ENCODE peak calls at places on chromosome 18, in nine cellular contexts. A, Y, G, F, K, X, T, V and L are unnamed samples.

GRCh38 chr18:6920099-6920955 is 190.8 kb downstream of the ARHGAP28 start:
- DNase-seq in F (peak), K (peak), T (peak), Y (no peak), X (peak), V (peak), A (peak), G (no peak), L (no peak)

GRCh38 chr18:24373331-24373730 is 24.3 kb downstream of the OSBPL1A start:
- DNase-seq in V (no peak), T (no peak), A (no peak), X (no peak), G (no peak), F (no peak), Y (no peak), K (no peak), L (no peak)

GRCh38 chr18:24176727-24177416 is 38.0 kb downstream of the CABYR start:
- DNase-seq in Y (peak), F (peak), K (peak), G (no peak), T (peak), V (peak), A (peak), X (peak), L (peak)

GRCh38 chr18:41906528-41907256 is 48.3 kb upstream of the PIK3C3 start:
- DNase-seq in V (no peak), X (peak), Y (peak), F (no peak), T (no peak), G (no peak), K (peak), A (peak), L (no peak)

GRCh38 chr18:79598046-79598884 is 81.3 kb upstream of the CTDP1 start:
- DNase-seq in Y (no peak), A (no peak), T (peak), F (no peak), X (no peak), G (peak), K (no peak), V (no peak), L (no peak)

GRCh38 chr18:59715966-59716369 is 18.7 kb upstream of the CCBE1 start:
- DNase-seq in V (no peak), G (no peak), T (no peak), Y (no peak), K (peak), F (no peak), A (peak), X (no peak), L (no peak)

GRCh38 chr18:24009651-24010333 is 4.8 kb upstream of the TTC39C start:
- DNase-seq in V (no peak), A (peak), T (no peak), Y (no peak), X (no peak), K (no peak), F (no peak), G (no peak), L (no peak)

GRCh38 chr18:24230766-24231165 is 91.9 kb downstream of the CABYR start:
- DNase-seq in F (no peak), V (no peak), A (no peak), G (no peak), Y (no peak), T (no peak), X (no peak), K (no peak), L (no peak)

GRCh38 chr18:35118641-35119040 is 77.4 kb downstream of the MAPRE2 start:
- DNase-seq in T (no peak), K (no peak), F (no peak), X (no peak), G (no peak), A (no peak), V (no peak), Y (no peak), L (no peak)

GRCh38 chr18:52287151-52287550 is 52.8 kb upstream of the DCC start:
- DNase-seq in A (no peak), K (no peak), X (peak), V (no peak), G (no peak), T (no peak), Y (no peak), F (no peak), L (no peak)

GRCh38 chr18:32595735-32596134 is 125.1 kb upstream of the GAREM1 start:
- DNase-seq in Y (no peak), T (no peak), F (no peak), G (no peak), A (no peak), K (no peak), V (no peak), X (no peak), L (no peak)

GRCh38 chr18:35024965-35025364 is 16.2 kb upstream of the MAPRE2 start:
- DNase-seq in G (no peak), T (peak), K (peak), F (peak), Y (no peak), X (no peak), V (peak), A (no peak), L (no peak)

GRCh38 chr18:50700245-50701165 is 119.3 kb downstream of the MRO start:
- DNase-seq in K (no peak), G (no peak), T (no peak), V (no peak), A (no peak), F (no peak), X (no peak), Y (no peak), L (no peak)

GRCh38 chr18:13354414-13354813 is 135.9 kb downstream of the LDLRAD4 start:
- DNase-seq in X (no peak), T (no peak), G (no peak), K (no peak), F (no peak), A (no peak), V (no peak), Y (no peak), L (no peak)

GRCh38 chr18:56983275-56983992 is 163.5 kb upstream of the BOD1L2 start:
- DNase-seq in K (no peak), F (no peak), G (no peak), T (no peak), V (no peak), X (no peak), A (no peak), Y (no peak), L (no peak)

GRCh38 chr18:44098551-44099098 is 582.1 kb upstream of the SETBP1 start:
- DNase-seq in A (peak), G (no peak), X (no peak), V (no peak), F (no peak), Y (no peak), K (peak), T (no peak), L (no peak)

GRCh38 chr18:55737266-55737665 is 149.3 kb upstream of the TCF4 start:
- DNase-seq in Y (no peak), X (no peak), F (no peak), G (no peak), T (no peak), A (no peak), V (no peak), K (no peak), L (no peak)

GRCh38 chr18:55731594-55732042 is 143.6 kb upstream of the TCF4 start:
- DNase-seq in A (peak), X (no peak), F (no peak), K (peak), Y (no peak), V (no peak), T (no peak), G (no peak), L (no peak)

GRCh38 chr18:55735969-55736368 is 148.0 kb upstream of the TCF4 start:
- DNase-seq in K (no peak), X (no peak), F (no peak), A (no peak), T (no peak), Y (no peak), G (no peak), V (no peak), L (no peak)

GRCh38 chr18:55735199-55735855 is 147.3 kb upstream of the TCF4 start:
- DNase-seq in X (no peak), G (no peak), F (no peak), Y (no peak), V (no peak), A (peak), T (no peak), K (no peak), L (no peak)

DNA sequence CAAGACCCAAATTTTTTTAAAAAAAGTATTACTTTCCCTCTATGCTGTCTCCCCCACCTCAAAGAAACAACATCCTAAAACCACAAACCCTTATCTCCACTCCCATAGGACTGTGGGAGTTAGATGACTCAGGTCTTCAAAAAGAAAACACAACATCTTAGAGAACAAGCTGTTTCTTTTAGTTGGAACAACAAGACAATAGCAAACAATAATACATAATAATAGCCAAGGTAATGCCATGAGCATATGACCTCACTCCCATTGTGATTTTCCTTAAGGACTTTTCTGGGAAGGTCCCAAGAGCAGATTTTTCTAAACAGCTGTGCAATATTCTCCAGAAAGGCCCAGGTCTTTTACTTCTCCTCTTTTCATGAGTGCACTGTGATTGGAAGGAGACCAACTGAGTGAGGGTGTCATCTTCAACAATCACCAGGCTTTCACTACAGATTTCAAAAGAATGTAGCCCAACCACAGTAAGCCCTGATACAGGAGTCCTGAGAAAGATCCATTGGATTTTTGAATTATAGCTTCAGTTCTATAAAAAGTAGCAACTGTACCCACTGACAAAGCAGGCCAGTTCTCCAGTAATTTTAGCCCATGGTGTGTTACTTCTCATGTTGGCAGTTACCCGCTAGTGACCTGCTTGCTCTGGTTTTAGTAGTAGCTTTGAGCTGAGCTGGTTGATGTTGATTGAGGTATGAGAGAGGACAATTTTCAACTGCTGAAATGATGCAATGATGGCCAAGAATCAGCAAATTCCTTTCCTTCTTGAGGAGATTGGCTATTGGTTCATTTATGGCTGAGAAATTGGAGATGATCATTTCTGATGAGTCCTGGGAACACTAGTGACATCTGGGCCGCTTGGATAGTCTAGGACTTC is 144.5 kb upstream of the TCF4 start:
- DNase-seq in K (peak), Y (no peak), V (no peak), F (no peak), X (no peak), T (no peak), G (no peak), A (no peak), L (no peak)
- H3K27ac ChIP-seq in K (peak), Y (no peak), V (no peak), F (no peak), X (no peak), T (no peak), G (peak), A (no peak), L (no peak)

GRCh38 chr18:58254873-58255511 is 211.0 kb downstream of the NEDD4L start:
- DNase-seq in F (peak), Y (no peak), X (no peak), T (no peak), V (no peak), G (peak), A (no peak), K (peak), L (no peak)

GRCh38 chr18:58256316-58257080 is 212.5 kb downstream of the NEDD4L start:
- DNase-seq in A (no peak), G (no peak), T (no peak), X (no peak), V (no peak), K (no peak), Y (no peak), F (no peak), L (no peak)

GRCh38 chr18:58258707-58259342 is 214.8 kb downstream of the NEDD4L start:
- DNase-seq in T (no peak), V (peak), K (no peak), Y (no peak), G (no peak), X (no peak), F (no peak), A (no peak), L (no peak)

GRCh38 chr18:58255701-58256311 is 211.8 kb downstream of the NEDD4L start:
- DNase-seq in T (no peak), V (no peak), A (no peak), G (peak), Y (no peak), K (no peak), F (no peak), X (no peak), L (no peak)

DNA sequence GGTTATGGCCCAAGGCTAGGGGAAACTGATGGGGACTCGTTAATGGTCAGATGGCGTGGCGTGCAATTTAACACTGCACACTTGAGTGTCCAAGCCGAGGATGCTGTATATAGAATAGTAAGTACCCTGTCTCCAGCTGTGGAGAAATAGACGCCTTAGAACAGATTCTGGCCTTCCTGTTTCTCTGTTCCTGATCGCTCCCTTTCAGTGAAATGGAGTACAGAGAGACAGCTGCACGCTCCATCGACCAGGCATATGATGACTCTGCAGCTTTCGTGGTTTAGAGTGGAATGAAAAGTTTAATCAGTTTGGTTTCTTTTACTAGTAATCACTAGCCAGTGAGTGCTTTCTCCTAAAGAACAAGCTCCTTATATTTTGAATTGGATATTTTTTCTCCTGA is 213.4 kb downstream of the NEDD4L start:
- DNase-seq in A (no peak), G (no peak), X (no peak), T (no peak), K (peak), V (no peak), F (no peak), Y (no peak), L (no peak)
- H3K27ac ChIP-seq in A (no peak), G (peak), X (peak), T (no peak), K (no peak), V (peak), F (peak), Y (no peak), L (no peak)

DNA sequence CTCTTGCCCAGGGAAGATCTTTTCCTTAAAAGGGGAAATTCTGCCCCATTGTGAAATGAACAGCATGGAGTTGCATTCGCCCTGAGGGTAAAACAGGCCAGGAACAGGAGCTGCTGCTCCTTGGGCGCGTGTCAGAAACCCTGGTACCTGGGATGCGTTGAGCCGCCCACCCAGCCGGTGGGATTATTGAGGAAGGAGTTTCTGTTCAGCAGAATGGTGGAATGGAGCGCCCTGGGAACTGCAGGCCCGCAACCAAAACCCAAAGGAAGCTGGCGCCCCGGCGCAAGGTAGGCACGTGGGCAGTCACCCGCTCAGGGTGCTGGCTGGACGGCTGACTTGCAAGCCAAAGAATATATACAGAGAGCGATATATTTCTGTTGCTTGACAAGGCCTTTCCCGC is 73.5 kb downstream of the MTCL1 start:
- DNase-seq in G (no peak), A (no peak), V (peak), K (no peak), X (no peak), T (no peak), F (no peak), Y (no peak), L (no peak)
- H3K27ac ChIP-seq in G (no peak), A (no peak), V (no peak), K (no peak), X (no peak), T (no peak), F (no peak), Y (no peak), L (no peak)

GRCh38 chr18:28789460-28789859 is 612.5 kb upstream of the CDH2 start:
- DNase-seq in Y (no peak), F (no peak), G (no peak), V (no peak), X (no peak), K (no peak), T (no peak), A (no peak), L (no peak)

GRCh38 chr18:28792404-28793103 is 615.6 kb upstream of the CDH2 start:
- DNase-seq in X (no peak), K (no peak), A (peak), G (no peak), V (no peak), T (no peak), F (no peak), Y (no peak), L (no peak)

GRCh38 chr18:28793911-28794310 is 617.0 kb upstream of the CDH2 start:
- DNase-seq in G (no peak), Y (no peak), K (no peak), V (no peak), F (no peak), A (no peak), T (no peak), X (no peak), L (no peak)

GRCh38 chr18:28791101-28791500 is 614.2 kb upstream of the CDH2 start:
- DNase-seq in T (no peak), X (no peak), G (no peak), K (no peak), V (no peak), F (no peak), Y (no peak), A (no peak), L (no peak)

DNA sequence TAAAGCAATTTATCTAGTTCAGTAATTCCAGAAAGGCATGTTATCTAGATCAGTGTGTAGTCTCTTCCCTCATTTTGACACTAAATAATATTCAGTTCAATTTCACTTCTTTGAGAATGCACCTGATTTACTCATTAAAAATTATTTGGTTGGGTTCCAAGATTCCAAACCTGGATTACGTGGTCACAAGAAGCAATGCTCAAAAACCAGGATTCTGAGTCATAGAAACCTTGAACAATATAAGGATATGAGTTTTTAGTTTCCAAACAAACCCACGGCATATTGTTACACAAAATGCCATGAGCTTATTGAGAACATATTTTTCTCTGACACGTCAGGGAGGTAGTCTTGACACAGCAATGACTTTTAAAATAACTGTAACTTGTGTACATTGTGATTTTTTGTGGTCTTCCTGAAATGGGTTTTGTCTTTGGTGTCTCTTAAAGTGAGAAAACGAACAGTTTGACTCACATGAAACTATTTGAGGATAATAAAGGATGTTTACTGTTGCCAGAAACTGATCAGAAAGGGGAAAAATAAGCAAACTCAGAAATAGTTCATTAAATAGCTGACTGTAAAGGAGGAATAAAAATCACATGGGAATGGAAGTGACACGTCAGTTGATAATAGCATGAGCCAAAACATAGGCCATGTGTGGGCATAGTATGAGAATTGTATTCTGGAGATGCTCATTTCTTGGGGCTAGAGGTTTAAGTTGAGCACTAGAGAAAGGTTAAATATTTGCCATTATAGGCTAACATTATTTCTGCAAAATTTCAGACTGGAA is 617.7 kb upstream of the CDH2 start:
- DNase-seq in Y (no peak), F (no peak), A (peak), T (no peak), K (no peak), V (no peak), X (no peak), G (no peak), L (no peak)
- H3K27ac ChIP-seq in Y (no peak), F (no peak), A (peak), T (no peak), K (peak), V (no peak), X (no peak), G (peak), L (no peak)

GRCh38 chr18:46253498-46253897 is 149.3 kb downstream of the HAUS1 start:
- DNase-seq in A (peak), F (no peak), G (no peak), K (peak), T (no peak), V (no peak), Y (no peak), X (no peak), L (no peak)

GRCh38 chr18:46247938-46248337 is 143.8 kb downstream of the HAUS1 start:
- DNase-seq in K (no peak), T (no peak), F (no peak), A (no peak), Y (no peak), G (no peak), X (no peak), V (no peak), L (no peak)

GRCh38 chr18:46252754-46253153 is 148.6 kb downstream of the HAUS1 start:
- DNase-seq in V (no peak), K (no peak), G (no peak), Y (no peak), A (no peak), X (no peak), F (no peak), T (no peak), L (no peak)

GRCh38 chr18:46250084-46250811 is 146.1 kb downstream of the HAUS1 start:
- DNase-seq in F (peak), V (peak), G (no peak), A (peak), K (peak), X (peak), T (no peak), Y (peak), L (no peak)

GRCh38 chr18:46250812-46251173 is 146.6 kb downstream of the HAUS1 start:
- DNase-seq in F (no peak), Y (no peak), G (no peak), A (no peak), T (no peak), K (no peak), X (no peak), V (no peak), L (no peak)
- H3K27ac ChIP-seq in F (peak), Y (peak), G (peak), A (peak), T (peak), K (peak), X (peak), V (peak), L (peak)